ENCODE peak calls at places on chromosomes 16 and 17, in ten cellular contexts. B is B cell; Z is foreskin fibroblast; R is H9; N is GM12865; U is CD8-positive, alpha-beta T cell; C is cardiac muscle cell; I is upper lobe of left lung; K is HL-60; F is dorsolateral prefrontal cortex. V is an unnamed sample.

GRCh38 chr17:40433551-40434384 is 9.5 kb upstream of the IGFBP4 start:
- DNase-seq in B (no peak), Z (no peak), R (peak; percentile 90), N (no peak), U (no peak), C (no peak), I (no peak), K (peak; percentile 22), F (no peak), V (no peak)

GRCh38 chr17:75267403-75268232 is 3.4 kb downstream of the MIF4GD start:
- DNase-seq in B (peak; percentile 24), Z (peak; percentile 38), R (peak; percentile 93), N (peak; percentile 49), U (no peak), C (peak; percentile 17), I (no peak), K (peak; percentile 73), F (no peak), V (no peak)

GRCh38 chr17:73261952-73262675 is 434 bp upstream of the CPSF4L start:
- DNase-seq in B (no peak), Z (no peak), R (no peak), N (no peak), U (no peak), C (no peak), I (peak; percentile 63), K (peak; percentile 97), F (peak; percentile 72), V (no peak)

GRCh38 chr17:28230011-28230410 is 89.0 kb upstream of the TMEM97 start:
- DNase-seq in B (no peak), Z (no peak), R (no peak), N (peak; percentile 20), U (no peak), C (no peak), I (no peak), K (no peak), F (no peak), V (no peak)

GRCh38 chr17:59666235-59666634 is 41.0 kb downstream of the PTRH2 start:
- DNase-seq in B (no peak), Z (peak; percentile 41), R (no peak), N (no peak), U (no peak), C (no peak), I (no peak), K (no peak), F (no peak), V (no peak)

GRCh38 chr17:19725486-19725885 is 9.1 kb upstream of the SLC47A2 start:
- DNase-seq in B (no peak), Z (no peak), R (no peak), N (no peak), U (no peak), C (no peak), I (no peak), K (no peak), F (no peak), V (no peak)

GRCh38 chr16:82758406-82758805 is 131.6 kb downstream of the CDH13 start:
- DNase-seq in B (no peak), Z (no peak), R (no peak), N (no peak), U (no peak), C (no peak), I (no peak), K (no peak), F (no peak), V (no peak)

GRCh38 chr16:80707686-80708085 is 96.7 kb downstream of the CDYL2 start:
- DNase-seq in B (no peak), Z (no peak), R (no peak), N (no peak), U (no peak), C (no peak), I (no peak), K (no peak), F (no peak), V (no peak)

GRCh38 chr16:89565506-89566372 is 5.3 kb downstream of the RPL13 start:
- DNase-seq in B (peak; percentile 45), Z (peak; percentile 80), R (peak; percentile 85), N (peak; percentile 74), U (no peak), C (peak; percentile 48), I (no peak), K (peak; percentile 61), F (no peak), V (peak; percentile 60)

DNA sequence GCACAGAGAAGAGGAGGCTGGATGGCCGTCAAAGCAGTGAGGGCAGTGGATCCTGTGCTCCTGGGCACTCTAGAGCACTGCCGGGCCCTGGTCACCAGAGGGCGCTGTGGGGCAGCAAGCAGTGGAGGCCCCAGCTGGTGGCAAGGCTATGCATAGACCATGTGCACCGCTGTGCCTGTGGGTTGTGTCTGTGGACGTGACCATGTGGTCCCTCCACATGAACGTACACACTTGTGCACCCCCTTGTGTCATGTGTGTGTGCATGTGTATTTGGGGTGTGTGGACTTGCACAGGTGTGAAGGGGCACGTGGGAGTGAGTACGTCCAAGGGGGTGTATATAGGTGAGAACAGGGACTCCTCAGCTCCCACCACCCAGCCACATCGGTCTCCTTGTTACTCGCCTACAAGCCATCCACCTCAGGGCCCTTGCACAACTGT is 4.4 kb upstream of the MAP2K3 start:
- DNase-seq in B (peak; percentile 91), Z (peak; percentile 91), R (peak; percentile 94), N (peak; percentile 85), U (peak; percentile 90), C (peak; percentile 88), I (peak; percentile 96), K (peak; percentile 90), F (peak; percentile 82), V (peak; percentile 91)
- TF ChIP-seq CTCF in B (peak; percentile 97), Z (peak; percentile 99), R (peak; percentile 98), N (peak; percentile 99), U (peak; percentile 95), C (peak; percentile 99), I (peak; percentile 99), K (peak; percentile 99), F (peak; percentile 96), V (peak; percentile 78)

DNA sequence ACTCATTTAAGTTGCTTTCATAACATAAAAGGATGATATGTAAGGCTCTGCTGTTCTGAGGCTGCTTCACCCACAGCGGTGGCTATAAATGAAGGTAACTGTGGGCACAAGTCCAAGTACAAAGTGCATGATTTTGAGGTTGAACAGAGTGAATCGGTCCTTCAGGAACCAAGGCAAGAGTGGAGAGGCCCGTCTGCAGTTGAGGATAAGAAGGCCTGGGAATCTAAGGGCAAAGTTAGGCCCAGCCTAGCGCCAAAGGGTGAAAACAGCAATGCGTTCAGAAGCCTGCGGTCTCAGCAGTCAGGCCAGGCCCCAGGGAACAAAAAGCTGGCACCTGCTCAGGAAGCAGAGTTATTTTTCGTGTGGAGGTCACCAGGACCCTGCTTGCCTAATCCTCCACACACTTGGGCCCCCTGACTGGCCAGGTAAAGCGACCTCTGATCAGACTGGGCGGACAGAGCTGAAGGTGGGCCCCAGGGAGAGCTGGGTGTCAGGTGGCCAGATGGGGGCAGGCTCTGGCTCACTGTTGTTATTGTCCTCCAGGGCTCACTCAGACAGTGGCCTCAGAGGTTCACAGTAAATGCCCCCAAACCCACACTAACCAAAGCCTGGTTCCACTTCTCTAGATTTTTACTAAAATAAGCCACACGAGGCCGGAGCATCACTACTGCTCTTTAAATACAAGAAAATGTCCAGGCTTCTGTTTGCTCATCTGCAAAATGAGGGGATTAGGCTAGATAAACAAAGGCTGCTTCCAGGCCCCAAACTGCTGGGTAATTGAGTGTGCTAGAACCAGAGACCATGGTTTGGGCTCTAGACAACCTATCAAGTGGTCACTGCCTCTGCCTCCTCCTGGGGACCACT is 46.4 kb downstream of the TEX2 start:
- DNase-seq in B (peak; percentile 42), Z (peak; percentile 47), R (peak; percentile 78), N (peak; percentile 55), U (no peak), C (no peak), I (no peak), K (no peak), F (no peak), V (no peak)
- TF ChIP-seq CTCF in B (no peak), Z (no peak), R (peak; percentile 39), N (peak; percentile 14), U (no peak), C (peak; percentile 13), I (no peak), K (no peak), F (no peak), V (no peak)

DNA sequence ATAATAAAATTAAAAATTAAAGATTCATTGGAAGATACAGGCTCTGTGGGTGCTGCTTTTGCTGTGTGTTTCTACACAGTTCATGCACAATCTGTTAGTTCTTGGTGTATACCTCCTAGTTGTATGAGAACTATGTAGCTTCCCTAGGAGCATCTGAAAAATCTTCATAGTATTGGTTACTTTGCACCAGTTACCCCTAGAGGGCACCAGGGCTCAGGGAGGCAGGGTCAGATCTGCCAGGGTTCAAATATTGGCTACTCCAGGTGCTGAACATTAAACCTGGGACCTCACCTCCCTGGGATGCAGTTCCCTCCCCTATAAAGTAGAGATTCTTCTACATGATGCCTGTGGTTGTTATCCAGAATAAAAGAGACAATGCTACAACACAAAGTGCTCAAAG is 583.0 kb upstream of the CDH11 start:
- DNase-seq in B (no peak), Z (no peak), R (no peak), N (no peak), U (no peak), C (peak; percentile 19), I (no peak), K (no peak), F (no peak), V (no peak)
- TF ChIP-seq CTCF in B (no peak), Z (peak; percentile 38), R (peak; percentile 75), N (peak; percentile 29), U (no peak), C (peak; percentile 42), I (no peak), K (no peak), F (no peak), V (no peak)

DNA sequence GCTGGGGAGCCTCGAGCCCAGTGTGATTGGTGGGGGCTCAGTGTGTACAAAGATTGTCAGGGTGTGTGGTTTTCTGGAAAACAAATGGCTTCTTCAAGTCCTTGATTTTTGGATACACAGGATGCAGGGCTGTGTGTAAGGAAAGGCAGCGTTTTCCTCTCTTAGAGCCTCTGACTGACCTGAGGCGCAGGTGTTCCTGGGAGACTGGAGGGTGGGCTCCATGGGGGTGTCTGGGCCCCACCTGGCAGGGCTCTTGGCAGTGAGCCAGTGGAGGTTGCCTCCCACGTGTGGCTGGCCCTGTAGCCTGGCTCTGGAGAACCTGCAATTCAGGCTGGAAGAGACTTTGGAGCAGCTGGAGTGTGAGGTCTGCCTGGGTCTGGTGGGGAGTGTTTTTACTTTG is 5.0 kb downstream of the FOXK2 start:
- DNase-seq in B (no peak), Z (no peak), R (no peak), N (no peak), U (no peak), C (no peak), I (no peak), K (no peak), F (no peak), V (peak; percentile 60)
- TF ChIP-seq CTCF in B (no peak), Z (no peak), R (no peak), N (no peak), U (no peak), C (no peak), I (no peak), K (no peak), F (no peak), V (no peak)

DNA sequence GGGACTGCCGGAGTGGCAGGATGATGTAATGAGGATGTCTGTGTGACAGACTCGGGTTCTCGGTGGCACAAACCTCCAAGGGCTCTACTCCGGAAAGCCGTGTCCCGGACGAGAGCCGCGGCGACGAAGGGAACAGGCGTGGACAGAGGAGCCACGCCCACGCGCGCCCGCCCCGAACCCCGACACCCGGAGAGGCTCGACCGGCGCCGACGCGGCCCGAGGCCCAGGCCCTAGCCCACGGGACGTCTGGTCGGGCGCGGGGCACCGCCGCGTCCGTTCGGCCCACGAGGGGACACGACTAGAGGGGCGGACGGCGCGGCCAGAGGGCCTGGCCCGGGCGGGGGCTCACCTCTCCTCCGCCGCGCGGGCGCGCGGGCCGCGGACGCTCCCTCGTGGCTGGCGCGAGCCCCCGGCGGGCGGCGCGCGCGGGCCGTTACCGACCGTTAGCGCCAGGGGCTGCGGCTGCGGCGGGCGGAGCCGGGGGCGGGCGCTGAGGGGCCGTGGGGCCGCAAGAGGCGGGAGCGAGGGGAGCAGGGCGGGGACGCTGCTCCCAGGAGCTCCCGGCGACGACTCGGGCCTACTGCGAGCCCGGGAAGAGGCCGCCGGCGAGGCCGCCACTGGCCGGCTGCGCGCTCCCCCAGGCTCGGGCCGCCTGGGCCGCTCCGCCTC is 2.1 kb upstream of the IRX5 start:
- DNase-seq in B (peak; percentile 41), Z (peak; percentile 81), R (peak; percentile 37), N (peak; percentile 51), U (no peak), C (no peak), I (peak; percentile 95), K (peak; percentile 88), F (no peak), V (peak; percentile 67)
- TF ChIP-seq CTCF in B (no peak), Z (no peak), R (no peak), N (no peak), U (no peak), C (no peak), I (peak; percentile 60), K (no peak), F (no peak), V (no peak)

V was measured in mesothelial cell of epicardium.